ENCODE peak calls at places on chromosomes 6 and 20, in five cellular contexts. L is heart left ventricle, O is ovary, P is uterus, B is IMR-90. W is an unnamed sample. For H3K4me1, the result is how much of the 10 kb centered on the place peaks cover.

GRCh38 chr20:5150226-5151076 is 23.6 kb downstream of the CDS2 start:
- DNase-seq in L (no peak), O (no peak), P (no peak), B (peak), W (no peak)

GRCh38 chr6:85323435-85324040 is 126.3 kb upstream of the NT5E start:
- DNase-seq in L (peak), O (peak), P (peak), B (peak), W (peak)

GRCh38 chr6:140289186-140289585 is 914.7 kb upstream of the CITED2 start:
- DNase-seq in L (no peak), O (no peak), P (no peak), B (no peak), W (no peak)

GRCh38 chr6:153208706-153209105 is 77.6 kb upstream of the RGS17 start:
- DNase-seq in L (peak), O (no peak), P (no peak), B (no peak), W (no peak)

GRCh38 chr20:10094566-10095173 is 59.9 kb downstream of the ANKEF1 start:
- DNase-seq in L (no peak), O (no peak), P (no peak), B (no peak), W (no peak)

GRCh38 chr6:28335564-28336283 is at the start of gene ZSCAN31:
- DNase-seq in L (peak), O (peak), P (peak), B (peak), W (peak)

GRCh38 chr20:326645-327031 is 1.3 kb downstream of the SOX12 start:
- DNase-seq in L (peak), O (no peak), P (no peak), B (no peak), W (no peak)

GRCh38 chr6:159985296-159985940 is 16.5 kb downstream of the IGF2R start:
- DNase-seq in L (no peak), O (no peak), P (no peak), B (peak), W (no peak)

GRCh38 chr6:31815025-31815838 is at the start of the genes HSPA1A and HSPA1L:
- DNase-seq in L (peak), O (peak), P (peak), B (peak), W (peak)

GRCh38 chr6:83057705-83058321 is 7.8 kb downstream of the UBE3D start:
- DNase-seq in L (peak), O (peak), P (no peak), B (peak), W (no peak)

GRCh38 chr6:122048570-122048969 is 350.9 kb upstream of the HSF2 start:
- DNase-seq in L (no peak), O (no peak), P (no peak), B (peak), W (no peak)

GRCh38 chr6:32109765-32110160 is 625 bp upstream of the TNXB start:
- DNase-seq in L (no peak), O (no peak), P (no peak), B (no peak), W (no peak)

GRCh38 chr6:107511410-107512070 is 21.6 kb downstream of the SOBP start:
- DNase-seq in L (peak), O (peak), P (peak), B (no peak), W (peak)

GRCh38 chr6:21946298-21946783 is 350.5 kb downstream of the PRL start:
- DNase-seq in L (no peak), O (no peak), P (no peak), B (peak), W (no peak)

GRCh38 chr20:21519136-21519584 is 5.3 kb upstream of the NKX2-2 start:
- DNase-seq in L (no peak), O (no peak), P (no peak), B (no peak), W (no peak)

GRCh38 chr6:105077592-105078463 is 102.0 kb downstream of the POPDC3 start:
- DNase-seq in L (no peak), O (no peak), P (no peak), B (peak), W (no peak)

GRCh38 chr6:128697392-128697689 is 176.9 kb upstream of the PTPRK start:
- DNase-seq in L (no peak), O (no peak), P (no peak), B (no peak), W (no peak)

GRCh38 chr6:125377621-125378020 is 75.9 kb upstream of the HDDC2 start:
- DNase-seq in L (no peak), O (no peak), P (no peak), B (peak), W (no peak)

GRCh38 chr20:32672982-32673727 is 586 bp downstream of the C20orf203 start:
- DNase-seq in L (no peak), O (no peak), P (no peak), B (no peak), W (no peak)

GRCh38 chr6:55957961-55958422 is 82.6 kb upstream of the BMP5 start:
- DNase-seq in L (no peak), O (no peak), P (no peak), B (peak), W (no peak)

GRCh38 chr20:35517125-35517524 is 12.3 kb downstream of the C20orf173 start:
- DNase-seq in L (peak), O (no peak), P (no peak), B (no peak), W (no peak)

GRCh38 chr20:24064915-24065314 is 76.3 kb upstream of the GGTLC1 start:
- DNase-seq in L (no peak), O (no peak), P (no peak), B (no peak), W (no peak)

GRCh38 chr6:166618866-166619761 is 7.9 kb downstream of the RPS6KA2 start:
- DNase-seq in L (no peak), O (no peak), P (no peak), B (peak), W (no peak)

GRCh38 chr6:63997727-63998126 is 362.1 kb downstream of the PHF3 start:
- DNase-seq in L (no peak), O (no peak), P (no peak), B (peak), W (no peak)

GRCh38 chr20:36439040-36439730 is 102.1 kb upstream of the MYL9 start:
- DNase-seq in L (peak), O (peak), P (peak), B (peak), W (peak)

GRCh38 chr6:167455371-167455770 is 130.5 kb downstream of the TTLL2 start:
- DNase-seq in L (no peak), O (no peak), P (no peak), B (no peak), W (no peak)

GRCh38 chr6:153117986-153118886 is 12.8 kb downstream of the RGS17 start:
- DNase-seq in L (no peak), O (no peak), P (no peak), B (peak), W (no peak)

GRCh38 chr6:41036188-41036587 is 2.8 kb downstream of the UNC5CL start:
- DNase-seq in L (no peak), O (no peak), P (no peak), B (no peak), W (no peak)

GRCh38 chr6:150887978-150888563 is 22.6 kb downstream of the MTHFD1L start:
- DNase-seq in L (no peak), O (no peak), P (no peak), B (no peak), W (no peak)

GRCh38 chr6:119821380-119821779 is 471.8 kb upstream of the MAN1A1 start:
- DNase-seq in L (no peak), O (no peak), P (no peak), B (no peak), W (no peak)

GRCh38 chr20:4942336-4942735 is 59.0 kb downstream of the SLC23A2 start:
- DNase-seq in L (no peak), O (no peak), P (no peak), B (peak), W (no peak)

GRCh38 chr6:110367001-110367400 is 8.9 kb upstream of the METTL24 start:
- DNase-seq in L (no peak), O (no peak), P (no peak), B (no peak), W (no peak)

GRCh38 chr6:109743739-109744138 is 52.6 kb downstream of the FIG4 start:
- DNase-seq in L (no peak), O (no peak), P (no peak), B (peak), W (no peak)

GRCh38 chr6:150631283-150631981 is 31.7 kb downstream of the PLEKHG1 start:
- DNase-seq in L (no peak), O (no peak), P (no peak), B (no peak), W (no peak)

GRCh38 chr6:1267057-1267732 is 44.7 kb upstream of the FOXQ1 start:
- DNase-seq in L (no peak), O (no peak), P (no peak), B (no peak), W (no peak)

GRCh38 chr20:9903048-9903651 is 64.3 kb upstream of the PAK5 start:
- DNase-seq in L (no peak), O (no peak), P (no peak), B (no peak), W (no peak)

GRCh38 chr6:115766745-115767462 is 293.8 kb downstream of the FRK start:
- DNase-seq in L (no peak), O (no peak), P (no peak), B (no peak), W (no peak)

GRCh38 chr6:6025736-6026135 is 19.0 kb upstream of the NRN1 start:
- DNase-seq in L (no peak), O (no peak), P (no peak), B (no peak), W (no peak)
- H3K4me1 ChIP-seq in L (under half), O (under half), P (under half), B (under half), W (under half)

GRCh38 chr20:25148982-25149846 is 46.3 kb upstream of the ENTPD6 start:
- DNase-seq in L (no peak), O (no peak), P (no peak), B (no peak), W (no peak)

GRCh38 chr20:25147716-25148115 is 47.8 kb upstream of the ENTPD6 start:
- DNase-seq in L (no peak), O (no peak), P (no peak), B (no peak), W (no peak)

GRCh38 chr20:25145131-25145530 is 50.4 kb upstream of the ENTPD6 start:
- DNase-seq in L (no peak), O (no peak), P (no peak), B (no peak), W (no peak)

GRCh38 chr20:25148181-25148981 is 47.1 kb upstream of the ENTPD6 start:
- DNase-seq in L (no peak), O (peak), P (peak), B (peak), W (peak)

DNA sequence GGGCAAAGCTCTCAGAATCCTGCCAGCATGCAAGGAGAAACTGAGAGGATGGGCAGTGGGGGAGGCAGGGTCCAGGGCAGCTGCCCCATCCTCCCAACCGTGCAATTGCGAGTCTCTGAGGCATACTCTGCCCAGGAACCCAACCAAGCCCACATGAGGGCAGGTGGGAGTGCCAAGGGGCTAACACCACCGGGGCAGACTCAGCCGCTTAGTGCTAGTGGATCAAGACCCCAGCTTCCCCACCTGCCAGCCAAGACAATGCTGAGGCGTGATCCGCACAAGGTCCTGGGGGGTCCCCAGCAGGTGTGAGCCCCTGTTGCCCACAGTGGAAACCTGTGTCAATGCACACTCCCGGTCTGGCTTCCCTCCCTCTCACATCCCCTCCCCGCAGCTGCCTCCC is 48.5 kb upstream of the ENTPD6 start:
- DNase-seq in L (no peak), O (no peak), P (no peak), B (no peak), W (no peak)
- TF ChIP-seq POLR2A in L (no peak), O (no peak), P (no peak), B (no peak), W (no peak)

GRCh38 chr20:57625181-57625958 is 5.1 kb upstream of the ZBP1 start:
- DNase-seq in L (no peak), O (no peak), P (no peak), B (no peak), W (no peak)
- H3K4me3 ChIP-seq in L (no peak), O (no peak), P (no peak), B (no peak), W (no peak)

GRCh38 chr20:50801747-50802125 is 6.9 kb downstream of the BCAS4 start:
- DNase-seq in L (no peak), O (no peak), P (no peak), B (no peak), W (no peak)

GRCh38 chr20:50799890-50800550 is 5.2 kb downstream of the BCAS4 start:
- DNase-seq in L (no peak), O (no peak), P (no peak), B (no peak), W (no peak)

GRCh38 chr20:50804453-50805348 is 9.8 kb downstream of the BCAS4 start:
- DNase-seq in L (no peak), O (no peak), P (no peak), B (no peak), W (no peak)

GRCh38 chr20:50799176-50799889 is 4.5 kb downstream of the BCAS4 start:
- DNase-seq in L (no peak), O (no peak), P (no peak), B (no peak), W (no peak)

GRCh38 chr20:50802289-50802688 is 7.4 kb downstream of the BCAS4 start:
- DNase-seq in L (no peak), O (no peak), P (no peak), B (no peak), W (no peak)
- H3K4me1 ChIP-seq in L (under half), O (under half), P (under half), B (under half), W (under half)

GRCh38 chr6:133083248-133083967 is 157.7 kb upstream of the EYA4 start:
- DNase-seq in L (no peak), O (no peak), P (no peak), B (no peak), W (no peak)

GRCh38 chr6:133079901-133080300 is 161.3 kb upstream of the EYA4 start:
- DNase-seq in L (no peak), O (no peak), P (no peak), B (no peak), W (no peak)
- TF ChIP-seq POLR2A in L (no peak), O (no peak), P (no peak), B (no peak), W (no peak)

DNA sequence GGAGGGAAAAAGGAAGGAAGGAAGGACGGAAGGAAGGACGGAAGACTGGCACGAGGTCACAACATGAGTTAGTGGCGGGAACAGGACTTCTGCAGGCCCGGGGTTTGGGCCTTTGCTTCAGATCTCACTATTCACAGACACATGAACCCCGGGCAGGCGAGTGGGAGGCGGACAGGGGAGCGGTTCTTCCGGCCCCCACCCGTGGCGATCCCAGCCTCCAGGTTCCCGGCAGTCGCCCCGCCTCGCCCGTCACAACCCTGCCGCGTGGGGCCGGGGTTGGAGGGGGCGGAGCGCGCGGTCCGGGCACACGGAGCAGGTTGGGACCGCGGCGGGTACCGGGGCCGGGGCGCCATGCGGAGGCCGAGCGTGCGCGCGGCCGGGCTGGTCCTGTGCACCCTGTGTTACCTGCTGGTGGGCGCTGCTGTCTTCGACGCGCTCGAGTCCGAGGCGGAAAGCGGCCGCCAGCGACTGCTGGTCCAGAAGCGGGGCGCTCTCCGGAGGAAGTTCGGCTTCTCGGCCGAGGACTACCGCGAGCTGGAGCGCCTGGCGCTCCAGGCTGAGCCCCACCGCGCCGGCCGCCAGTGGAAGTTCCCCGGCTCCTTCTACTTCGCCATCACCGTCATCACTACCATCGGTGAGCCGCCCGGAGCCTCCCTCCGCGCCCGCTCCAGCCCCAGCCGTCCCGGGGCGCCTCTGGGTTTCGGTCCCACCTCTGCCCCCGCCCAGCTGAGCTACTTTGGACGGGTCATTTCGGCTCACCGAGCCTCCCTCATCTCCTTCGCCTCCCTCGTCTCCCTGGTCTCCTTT is at the start of gene KCNK15:
- DNase-seq in L (peak), O (peak), P (peak), B (peak), W (no peak)
- H3K4me3 ChIP-seq in L (peak), O (peak), P (peak), B (peak), W (peak)

W was measured in tibial nerve.